ENCODE peak calls at places on chromosomes 6 and 20, in six cellular contexts. N, Z, F, L, Q and P are unnamed samples.

GRCh38 chr6:28606424-28607391 is 81.0 kb downstream of the GPX5 start:
- DNase-seq in N (no peak), L (peak), Z (peak), F (no peak), Q (no peak), P (peak)

GRCh38 chr20:3777726-3778629 is 3.3 kb downstream of the SPEF1 start:
- DNase-seq in N (no peak), Q (peak), Z (peak), F (peak), L (peak), P (no peak)

GRCh38 chr20:18805881-18806280 is 7.7 kb upstream of the SCP2D1 start:
- DNase-seq in F (no peak), N (no peak), Z (peak), Q (no peak), L (no peak), P (peak)

GRCh38 chr6:6892706-6893601 is 214.8 kb upstream of the RREB1 start:
- DNase-seq in F (no peak), Z (no peak), L (no peak), N (no peak), Q (no peak), P (no peak)

GRCh38 chr6:13554929-13555333 is 19.5 kb upstream of the SIRT5 start:
- DNase-seq in Q (no peak), N (no peak), Z (no peak), L (peak), F (no peak), P (no peak)

GRCh38 chr6:157143885-157144795 is 179.2 kb downstream of the TMEM242 start:
- DNase-seq in L (no peak), F (no peak), Q (no peak), N (no peak), Z (no peak), P (no peak)

GRCh38 chr6:143349530-143349929 is 101.0 kb downstream of the ADAT2 start:
- DNase-seq in N (no peak), Z (no peak), F (no peak), Q (no peak), L (no peak), P (no peak)

GRCh38 chr6:21348462-21349195 is 244.9 kb upstream of the SOX4 start:
- DNase-seq in Q (no peak), N (peak), L (peak), F (peak), Z (no peak), P (no peak)

GRCh38 chr6:38443750-38444149 is 196.0 kb downstream of the BTBD9 start:
- DNase-seq in L (no peak), Q (no peak), Z (no peak), N (no peak), F (no peak), P (no peak)

GRCh38 chr20:40525356-40525755 is 163.7 kb downstream of the MAFB start:
- DNase-seq in Q (no peak), N (peak), L (no peak), Z (no peak), F (no peak), P (peak)

GRCh38 chr6:62797190-62797589 is 414.1 kb upstream of the FKBP1C start:
- DNase-seq in F (no peak), N (no peak), Q (no peak), L (no peak), Z (no peak), P (no peak)

GRCh38 chr20:31607640-31608255 is 2.7 kb downstream of the ID1 start:
- DNase-seq in N (no peak), F (no peak), Z (no peak), L (no peak), Q (no peak), P (peak)

GRCh38 chr6:32570363-32570905 is 19.2 kb downstream of the HLA-DRB1 start:
- DNase-seq in L (no peak), Z (no peak), Q (no peak), N (no peak), F (no peak), P (no peak)

DNA sequence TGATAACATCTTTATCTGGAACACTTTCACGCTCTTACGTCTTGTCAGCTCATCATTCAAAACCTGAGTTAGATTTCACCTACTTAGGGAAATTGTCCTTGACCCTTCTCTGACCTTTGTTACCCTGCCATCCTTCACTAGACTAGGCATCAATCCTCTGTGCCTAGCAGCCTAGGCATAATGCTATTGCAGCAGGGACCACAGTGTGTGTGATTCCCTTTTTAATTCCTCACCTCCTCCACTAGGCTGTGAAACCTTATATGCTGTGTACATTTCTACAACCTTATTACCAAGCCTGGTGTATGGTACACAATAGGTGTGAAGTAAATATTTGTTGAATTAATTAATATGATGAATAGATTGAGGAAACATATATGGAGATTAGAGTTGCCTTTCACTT is 66.7 kb upstream of the DEFB112 start:
- DNase-seq in N (no peak), F (no peak), Q (no peak), Z (no peak), L (no peak), P (no peak)
- TF ChIP-seq CTCF in N (no peak), F (no peak), Q (no peak), Z (no peak), L (no peak), P (no peak)

DNA sequence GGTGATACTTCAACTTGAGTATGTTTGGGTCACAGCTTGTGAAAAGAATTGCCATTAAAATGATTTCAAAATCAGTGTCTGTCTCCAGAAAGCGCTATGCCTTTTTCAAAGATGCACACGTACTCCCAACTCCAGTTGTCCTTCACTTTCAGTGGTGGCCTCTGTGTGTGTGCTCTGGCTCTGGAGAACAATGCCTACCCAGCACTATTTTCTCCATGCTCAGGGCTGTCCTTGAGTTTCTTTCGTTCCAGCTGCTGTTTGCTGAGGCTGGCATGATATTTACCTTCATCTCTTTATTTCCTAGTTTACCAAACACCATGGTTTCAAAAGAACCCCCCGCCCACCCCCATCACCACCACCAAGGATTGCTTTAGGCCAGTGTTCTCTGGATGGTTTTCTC is 136.8 kb downstream of the QRSL1 start:
- DNase-seq in Q (no peak), F (no peak), N (no peak), Z (no peak), L (no peak), P (no peak)
- TF ChIP-seq CTCF in Q (no peak), F (no peak), N (no peak), Z (no peak), L (no peak), P (no peak)

GRCh38 chr6:105135056-105135455 is 44.8 kb downstream of the POPDC3 start:
- DNase-seq in Q (no peak), Z (no peak), F (no peak), N (no peak), L (no peak), P (peak)
- TF ChIP-seq CTCF in Q (no peak), Z (no peak), F (no peak), N (no peak), L (no peak), P (peak)

GRCh38 chr20:45459606-45460005 is 9.9 kb upstream of the WFDC2 start:
- DNase-seq in Z (no peak), N (no peak), Q (no peak), F (no peak), L (no peak), P (peak)
- TF ChIP-seq CTCF in Z (no peak), N (peak), Q (no peak), F (no peak), L (peak), P (no peak)

GRCh38 chr20:34999782-35000181 is 44.1 kb downstream of the MYH7B start:
- DNase-seq in F (no peak), N (no peak), L (no peak), Q (no peak), Z (no peak), P (no peak)

GRCh38 chr20:34997774-34998173 is 42.1 kb downstream of the MYH7B start:
- DNase-seq in Z (no peak), F (no peak), N (no peak), Q (no peak), L (no peak), P (no peak)

GRCh38 chr20:34999021-34999451 is 43.4 kb downstream of the MYH7B start:
- DNase-seq in Q (no peak), Z (no peak), N (no peak), F (no peak), L (no peak), P (no peak)

GRCh38 chr20:34997171-34997570 is 41.5 kb downstream of the MYH7B start:
- DNase-seq in L (no peak), Z (no peak), F (no peak), Q (peak), N (no peak), P (no peak)

GRCh38 chr20:34998331-34998950 is 42.8 kb downstream of the MYH7B start:
- DNase-seq in F (no peak), L (no peak), Z (no peak), Q (no peak), N (no peak), P (no peak)
- TF ChIP-seq CTCF in F (no peak), L (no peak), Z (no peak), Q (no peak), N (no peak), P (no peak)

DNA sequence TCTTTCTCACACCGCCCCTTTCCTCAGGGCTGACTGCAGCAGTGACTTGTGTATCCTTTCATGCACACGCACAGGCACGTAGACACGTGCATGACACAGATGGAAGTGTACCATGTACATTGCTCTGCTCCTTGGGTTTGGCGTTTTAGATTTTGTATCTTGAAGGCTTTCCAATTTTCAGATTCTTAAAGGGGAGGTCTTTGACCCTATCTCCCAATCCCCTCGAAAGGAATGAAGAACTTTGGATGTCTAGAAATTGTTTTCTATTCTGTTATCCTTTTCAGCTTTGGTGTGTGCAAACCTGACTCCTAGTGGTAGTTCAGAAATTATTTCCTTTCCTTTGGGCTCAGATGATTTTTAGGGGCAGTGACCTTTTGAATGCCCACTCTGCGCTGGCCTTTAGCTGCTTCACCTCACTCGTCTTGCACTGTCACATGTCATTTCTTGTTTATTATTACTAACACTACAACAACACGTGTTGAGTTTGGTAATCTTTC is 63.0 kb downstream of the HIVEP1 start:
- DNase-seq in N (no peak), F (no peak), Z (no peak), Q (no peak), L (no peak), P (peak)
- TF ChIP-seq CTCF in N (peak), F (peak), Z (no peak), Q (no peak), L (peak), P (peak)

GRCh38 chr6:84762941-84763396 is 1.4 kb downstream of the TBX18 start:
- DNase-seq in L (peak), F (no peak), Q (peak), Z (peak), N (no peak), P (no peak)

GRCh38 chr6:84764332-84765049 is at the start of gene TBX18:
- DNase-seq in Q (peak), F (no peak), L (peak), Z (peak), N (peak), P (no peak)

GRCh38 chr6:84763397-84764331 is 734 bp downstream of the TBX18 start:
- DNase-seq in N (no peak), F (no peak), Z (peak), Q (peak), L (peak), P (no peak)

GRCh38 chr6:84766118-84766683 is 1.8 kb upstream of the TBX18 start:
- DNase-seq in Q (no peak), F (no peak), L (peak), N (no peak), Z (no peak), P (no peak)

GRCh38 chr6:84762220-84762940 is 2.0 kb downstream of the TBX18 start:
- DNase-seq in F (no peak), Z (peak), L (peak), Q (peak), N (no peak), P (no peak)
- TF ChIP-seq CTCF in F (no peak), Z (peak), L (no peak), Q (no peak), N (peak), P (no peak)

DNA sequence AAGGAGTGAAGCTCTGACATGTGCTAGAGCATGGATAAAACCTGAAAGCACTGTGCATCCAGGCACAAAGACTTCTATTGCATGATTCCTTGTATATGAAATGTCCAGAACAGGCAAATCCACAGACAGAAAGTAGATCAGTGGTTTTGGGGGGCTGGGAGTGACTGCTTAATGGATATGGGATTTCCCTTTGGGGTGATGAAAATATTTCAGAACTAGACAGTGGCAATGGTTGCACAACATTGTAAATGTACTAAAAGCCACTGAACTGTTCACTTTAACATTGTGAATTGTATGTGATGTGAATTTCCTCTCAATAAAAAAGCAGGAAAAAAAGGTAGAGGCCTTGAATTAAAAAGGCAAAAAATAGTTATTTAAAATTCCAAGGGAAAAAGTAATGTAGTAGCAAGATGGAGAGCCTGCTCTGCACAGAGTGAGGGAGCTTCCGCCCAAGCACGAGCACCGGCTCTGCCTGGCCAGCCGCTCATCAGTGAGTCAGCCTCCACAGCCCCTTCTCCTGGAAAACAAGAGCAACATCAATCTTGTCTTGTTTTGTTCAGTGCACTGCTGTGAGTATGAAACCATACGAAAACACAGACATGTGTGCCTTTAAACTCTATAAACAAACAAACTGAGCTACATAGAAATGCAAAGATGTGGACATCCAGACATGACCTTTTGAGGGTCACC is 74.6 kb upstream of the THBS2 start:
- DNase-seq in L (no peak), Z (no peak), F (no peak), N (peak), Q (no peak), P (peak)
- TF ChIP-seq CTCF in L (no peak), Z (no peak), F (no peak), N (peak), Q (no peak), P (no peak)

GRCh38 chr20:23240519-23240918 is 110.1 kb upstream of the NXT1 start:
- DNase-seq in Q (no peak), Z (no peak), N (no peak), L (no peak), F (no peak), P (no peak)
- TF ChIP-seq CTCF in Q (no peak), Z (no peak), N (no peak), L (no peak), F (no peak), P (no peak)

GRCh38 chr6:34793877-34794276 is 2.0 kb downstream of the BLTP3A start:
- DNase-seq in L (no peak), Q (no peak), Z (no peak), N (no peak), F (no peak), P (no peak)

GRCh38 chr6:34788111-34788510 is 3.8 kb upstream of the BLTP3A start:
- DNase-seq in F (no peak), N (no peak), Q (no peak), L (no peak), Z (no peak), P (no peak)

GRCh38 chr6:34791842-34792604 is at the start of gene BLTP3A:
- DNase-seq in N (no peak), Z (peak), L (peak), F (peak), Q (peak), P (peak)

GRCh38 chr6:34792605-34793500 is 970 bp downstream of the BLTP3A start:
- DNase-seq in Q (no peak), N (no peak), L (peak), F (peak), Z (peak), P (peak)

DNA sequence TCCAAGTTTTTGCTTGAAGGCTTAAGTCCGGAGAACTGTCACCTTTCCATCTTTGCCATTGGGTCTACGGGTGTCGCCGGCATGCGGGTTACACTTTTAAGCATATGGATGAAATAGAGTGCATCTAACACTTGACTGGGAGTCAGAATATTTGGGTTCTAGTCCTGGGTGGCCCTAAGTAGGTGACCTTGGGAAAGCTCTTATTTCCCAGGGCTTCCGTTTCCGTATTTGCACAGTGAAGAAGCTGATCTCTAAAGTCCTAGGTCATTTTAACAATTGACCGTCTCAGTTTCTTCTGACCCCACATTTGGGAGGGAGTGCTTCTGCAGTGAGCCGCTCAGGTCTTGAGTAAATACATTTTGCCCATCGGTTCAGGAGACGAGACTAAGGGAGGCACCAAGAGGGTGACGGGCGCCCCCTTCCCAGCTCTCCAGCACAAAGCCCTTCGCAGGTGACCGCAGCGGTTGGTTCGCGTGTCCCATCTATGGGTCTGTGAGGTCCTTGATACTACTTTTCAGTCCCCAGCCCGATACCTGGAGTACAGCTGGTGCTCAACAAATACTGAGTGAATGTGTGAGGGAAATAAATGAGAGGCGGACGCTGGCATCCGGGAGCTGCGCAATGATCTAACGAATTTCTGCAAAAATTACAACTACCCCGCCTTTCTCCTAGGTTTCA is 580 bp upstream of the BLTP3A start:
- DNase-seq in F (peak), N (no peak), Z (no peak), L (peak), Q (peak), P (peak)
- TF ChIP-seq CTCF in F (no peak), N (peak), Z (peak), L (no peak), Q (no peak), P (no peak)